ENCODE peak calls at places on chromosomes 2 and 18, in six cellular contexts. T is GM23248, Q is GM23338, N is PC-3, D is MM.1S, G is PC-9. L is an unnamed sample.

GRCh38 chr2:179963626-179964025 is 43.5 kb downstream of the CWC22 start:
- DNase-seq in T (peak; percentile 78), Q (no peak), N (peak; percentile 42), D (no peak), G (no peak), L (no peak)

GRCh38 chr2:172735646-172736418 is at the start of gene RAPGEF4:
- DNase-seq in T (peak; percentile 49), Q (peak; percentile 64), N (no peak), D (no peak), G (peak; percentile 18), L (peak; percentile 82)

GRCh38 chr2:86225581-86225980 is 26.3 kb downstream of the MRPL35 start:
- DNase-seq in T (no peak), Q (no peak), N (no peak), D (peak; percentile 45), G (no peak), L (no peak)

GRCh38 chr2:147482111-147482510 is 362.7 kb upstream of the ACVR2A start:
- DNase-seq in T (no peak), Q (no peak), N (no peak), D (no peak), G (no peak), L (peak; percentile 15)

GRCh38 chr2:161796192-161796591 is 172.0 kb downstream of the SLC4A10 start:
- DNase-seq in T (peak; percentile 44), Q (no peak), N (no peak), D (no peak), G (no peak), L (no peak)

GRCh38 chr2:31517442-31518203 is 63.1 kb downstream of the SRD5A2 start:
- DNase-seq in T (no peak), Q (no peak), N (no peak), D (no peak), G (no peak), L (no peak)

GRCh38 chr2:240916571-240917008 is 10.5 kb downstream of the CROCC2 start:
- DNase-seq in T (peak; percentile 97), Q (peak; percentile 74), N (peak; percentile 55), D (no peak), G (peak; percentile 36), L (peak; percentile 67)

GRCh38 chr2:20140321-20141055 is 84.4 kb downstream of the SDC1 start:
- DNase-seq in T (no peak), Q (no peak), N (no peak), D (no peak), G (no peak), L (no peak)

GRCh38 chr2:96353606-96354095 is 18.1 kb downstream of the NCAPH start:
- DNase-seq in T (peak; percentile 84), Q (no peak), N (no peak), D (no peak), G (no peak), L (no peak)

GRCh38 chr2:44172576-44172975 is 3.9 kb downstream of the PPM1B start:
- DNase-seq in T (no peak), Q (no peak), N (no peak), D (no peak), G (no peak), L (no peak)

GRCh38 chr2:17148298-17149228 is 369.7 kb downstream of the RAD51AP2 start:
- DNase-seq in T (peak; percentile 36), Q (peak; percentile 72), N (no peak), D (no peak), G (no peak), L (peak; percentile 63)

GRCh38 chr2:39265315-39265714 is 21.5 kb upstream of the CDKL4 start:
- DNase-seq in T (no peak), Q (no peak), N (no peak), D (peak; percentile 45), G (no peak), L (no peak)

GRCh38 chr18:22314406-22314805 is 103.3 kb downstream of the CTAGE1 start:
- DNase-seq in T (peak; percentile 96), Q (no peak), N (peak; percentile 23), D (no peak), G (no peak), L (no peak)

GRCh38 chr2:223056656-223057418 is 4.8 kb downstream of the KCNE4 start:
- DNase-seq in T (no peak), Q (no peak), N (no peak), D (no peak), G (no peak), L (no peak)

GRCh38 chr2:237801466-237801865 is 2.9 kb downstream of the RBM44 start:
- DNase-seq in T (no peak), Q (no peak), N (peak; percentile 68), D (no peak), G (no peak), L (no peak)

GRCh38 chr2:218280260-218280870 is 10.0 kb downstream of the PNKD start:
- DNase-seq in T (no peak), Q (no peak), N (no peak), D (no peak), G (no peak), L (no peak)

GRCh38 chr2:58620896-58621295 is 379.8 kb upstream of the FANCL start:
- DNase-seq in T (no peak), Q (no peak), N (no peak), D (peak; percentile 43), G (no peak), L (no peak)

GRCh38 chr2:168573128-168573903 is 117.2 kb downstream of the CERS6 start:
- DNase-seq in T (peak; percentile 76), Q (no peak), N (peak; percentile 17), D (no peak), G (no peak), L (no peak)

GRCh38 chr2:204538179-204539009 is 6.9 kb upstream of the PARD3B start:
- DNase-seq in T (peak; percentile 79), Q (peak; percentile 46), N (peak; percentile 19), D (no peak), G (no peak), L (peak; percentile 63)

GRCh38 chr2:17805717-17806354 is 10.4 kb upstream of the MSGN1 start:
- DNase-seq in T (no peak), Q (no peak), N (no peak), D (no peak), G (no peak), L (no peak)

GRCh38 chr2:157336137-157336721 is 10.6 kb upstream of the ERMN start:
- DNase-seq in T (peak; percentile 74), Q (peak; percentile 82), N (peak; percentile 67), D (peak; percentile 58), G (no peak), L (peak; percentile 68)

GRCh38 chr2:114063346-114063745 is 173.5 kb downstream of the ACTR3 start:
- DNase-seq in T (no peak), Q (no peak), N (no peak), D (no peak), G (no peak), L (peak; percentile 58)

GRCh38 chr18:7273301-7273911 is 42.5 kb downstream of the LRRC30 start:
- DNase-seq in T (peak; percentile 84), Q (no peak), N (peak; percentile 91), D (no peak), G (peak; percentile 2), L (peak; percentile 15)

GRCh38 chr2:10344105-10345066 is 41.7 kb downstream of the HPCAL1 start:
- DNase-seq in T (peak; percentile 26), Q (no peak), N (no peak), D (no peak), G (no peak), L (no peak)

GRCh38 chr18:77116201-77117080 is 16.1 kb downstream of the MBP start:
- DNase-seq in T (no peak), Q (no peak), N (no peak), D (no peak), G (no peak), L (no peak)

GRCh38 chr18:54647176-54647575 is 56.1 kb downstream of the DYNAP start:
- DNase-seq in T (peak; percentile 7), Q (peak; percentile 72), N (peak; percentile 69), D (peak; percentile 37), G (peak; percentile 3), L (peak; percentile 53)

GRCh38 chr2:215952860-215953637 is 60.3 kb downstream of the MREG start:
- DNase-seq in T (no peak), Q (no peak), N (no peak), D (no peak), G (no peak), L (no peak)

GRCh38 chr2:36352024-36352398 is 3.6 kb upstream of the CRIM1 start:
- DNase-seq in T (peak; percentile 75), Q (peak; percentile 80), N (peak; percentile 77), D (peak; percentile 54), G (no peak), L (peak; percentile 65)

GRCh38 chr2:122868626-122869275 is 1113.3 kb downstream of the TSN start:
- DNase-seq in T (no peak), Q (no peak), N (no peak), D (no peak), G (no peak), L (no peak)

GRCh38 chr2:109020217-109020637 is 31.2 kb upstream of the EDAR start:
- DNase-seq in T (peak; percentile 45), Q (peak; percentile 15), N (no peak), D (no peak), G (no peak), L (peak; percentile 74)

GRCh38 chr2:73264783-73265182 is 19.5 kb downstream of the FBXO41 start:
- DNase-seq in T (no peak), Q (no peak), N (no peak), D (no peak), G (no peak), L (no peak)
- H3K4me3 ChIP-seq in T (no peak overlapping the region), Q (no peak overlapping the region), N (no peak overlapping the region), D (no peak overlapping the region), G (no peak overlapping the region), L (no peak overlapping the region)

GRCh38 chr2:88764141-88764849 is 72.8 kb downstream of the RPIA start:
- DNase-seq in T (no peak), Q (no peak), N (no peak), D (no peak), G (no peak), L (no peak)

GRCh38 chr2:88764850-88765153 is 73.3 kb downstream of the RPIA start:
- DNase-seq in T (no peak), Q (peak; percentile 58), N (no peak), D (no peak), G (no peak), L (no peak)

GRCh38 chr2:88760819-88761598 is 69.5 kb downstream of the RPIA start:
- DNase-seq in T (no peak), Q (no peak), N (no peak), D (peak; percentile 78), G (no peak), L (no peak)

GRCh38 chr2:88765154-88765948 is 73.9 kb downstream of the RPIA start:
- DNase-seq in T (peak; percentile 61), Q (peak; percentile 84), N (no peak), D (peak; percentile 97), G (no peak), L (peak; percentile 59)
- TF ChIP-seq EZH2 in T (no peak), Q (no peak), N (no peak), D (no peak), G (no peak), L (peak; percentile 76)

GRCh38 chr2:196177124-196177523 is 5.7 kb upstream of the STK17B start:
- DNase-seq in T (no peak), Q (no peak), N (no peak), D (no peak), G (no peak), L (no peak)
- H3F3A ChIP-seq in T (peaks cover 6% of the 10 kb centered on the region), Q (no peaks in the 10 kb centered on the region), N (no peaks in the 10 kb centered on the region), D (peaks cover 61% of the 10 kb centered on the region), G (no peaks in the 10 kb centered on the region), L (no peaks in the 10 kb centered on the region)

DNA sequence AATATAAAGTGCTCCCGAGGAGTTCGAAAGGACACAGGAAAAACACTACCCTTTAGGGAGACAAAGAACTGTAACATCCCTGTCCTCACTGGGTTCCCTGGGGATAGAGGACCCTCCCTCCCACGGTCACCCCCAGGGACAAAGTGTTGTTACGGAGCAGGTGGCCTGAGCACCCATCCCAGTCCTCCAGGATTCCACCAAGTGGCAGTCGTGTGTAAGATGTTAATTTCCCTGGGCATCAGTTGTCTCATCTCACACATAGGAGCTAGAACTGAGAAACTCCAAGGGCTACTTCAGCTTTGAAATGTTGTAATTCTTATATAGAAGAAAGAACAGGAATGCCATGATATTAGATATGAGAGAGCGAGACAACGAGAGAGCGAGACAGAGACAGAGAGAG is 137.7 kb downstream of the ALK start:
- DNase-seq in T (no peak), Q (no peak), N (no peak), D (no peak), G (no peak), L (no peak)
- H3K4me3 ChIP-seq in T (no peak overlapping the region), Q (no peak overlapping the region), N (no peak overlapping the region), D (no peak overlapping the region), G (no peak overlapping the region), L (no peak overlapping the region)